ENCODE peak calls at places on chromosomes 12 and 14, in ten cellular contexts. N is neural progenitor cell, B is IMR-90, D is heart right ventricle, S is fibroblast of lung, X is breast epithelium, O is transverse colon, U is astrocyte, T is uterus, Z is ovary. J is an unnamed sample.

GRCh38 chr12:8156845-8157244 is at the start of gene ZNF705A:
- DNase-seq in N (no peak), B (peak; percentile 87), D (no peak), S (peak; percentile 35), X (no peak), O (no peak), U (peak; percentile 85), T (no peak), Z (no peak), J (peak; percentile 21)

GRCh38 chr12:52087961-52088820 is 8.7 kb downstream of the SMIM41 start:
- DNase-seq in N (no peak), B (no peak), D (no peak), S (no peak), X (peak; percentile 6), O (no peak), U (no peak), T (no peak), Z (no peak), J (no peak)

GRCh38 chr12:6703631-6704030 is 3.0 kb upstream of the PIANP start:
- DNase-seq in N (peak; percentile 66), B (peak; percentile 41), D (no peak), S (no peak), X (no peak), O (no peak), U (no peak), T (no peak), Z (no peak), J (no peak)

GRCh38 chr14:63174760-63175191 is 29.5 kb upstream of the RHOJ start:
- DNase-seq in N (peak; percentile 75), B (peak; percentile 76), D (no peak), S (peak; percentile 77), X (no peak), O (no peak), U (peak; percentile 98), T (peak; percentile 49), Z (no peak), J (peak; percentile 80)

GRCh38 chr12:49624919-49625577 is 1.7 kb downstream of the PRPF40B start:
- DNase-seq in N (no peak), B (peak; percentile 72), D (no peak), S (no peak), X (no peak), O (no peak), U (peak; percentile 56), T (no peak), Z (no peak), J (no peak)

GRCh38 chr12:39672976-39673375 is 53.4 kb upstream of the ABCD2 start:
- DNase-seq in N (no peak), B (no peak), D (no peak), S (no peak), X (no peak), O (no peak), U (no peak), T (no peak), Z (no peak), J (no peak)

GRCh38 chr12:84638811-84639368 is 273.7 kb downstream of the SLC6A15 start:
- DNase-seq in N (no peak), B (peak; percentile 36), D (no peak), S (peak; percentile 12), X (no peak), O (no peak), U (peak; percentile 9), T (no peak), Z (no peak), J (peak; percentile 17)

GRCh38 chr12:88753707-88754106 is 173.4 kb upstream of the KITLG start:
- DNase-seq in N (no peak), B (no peak), D (no peak), S (no peak), X (no peak), O (no peak), U (no peak), T (no peak), Z (no peak), J (no peak)

GRCh38 chr14:40252817-40253447 is 820.7 kb upstream of the FBXO33 start:
- DNase-seq in N (peak; percentile 14), B (no peak), D (no peak), S (no peak), X (no peak), O (no peak), U (no peak), T (no peak), Z (no peak), J (no peak)
- TF ChIP-seq CTCF in N (peak; percentile 47), B (no peak), D (no peak), S (no peak), X (no peak), O (no peak), U (no peak), T (no peak), Z (no peak), J (no peak)

GRCh38 chr12:53184828-53185227 is 4.1 kb upstream of the CSAD start:
- DNase-seq in N (no peak), B (no peak), D (no peak), S (no peak), X (no peak), O (no peak), U (no peak), T (no peak), Z (no peak), J (no peak)

GRCh38 chr12:53181935-53182334 is 1.2 kb upstream of the CSAD start:
- DNase-seq in N (no peak), B (no peak), D (no peak), S (no peak), X (no peak), O (no peak), U (no peak), T (no peak), Z (no peak), J (no peak)

GRCh38 chr12:53180931-53181645 is 363 bp upstream of the CSAD start:
- DNase-seq in N (peak; percentile 94), B (peak; percentile 71), D (peak; percentile 83), S (peak; percentile 77), X (peak; percentile 32), O (peak; percentile 75), U (peak; percentile 58), T (peak; percentile 70), Z (peak; percentile 78), J (peak; percentile 41)

GRCh38 chr12:53180270-53180930 is at the start of the genes CSAD and ZNF740:
- DNase-seq in N (peak; percentile 99), B (peak; percentile 97), D (peak; percentile 99), S (peak; percentile 97), X (peak; percentile 96), O (peak; percentile 98), U (peak; percentile 93), T (peak; percentile 97), Z (peak; percentile 98), J (peak; percentile 95)

DNA sequence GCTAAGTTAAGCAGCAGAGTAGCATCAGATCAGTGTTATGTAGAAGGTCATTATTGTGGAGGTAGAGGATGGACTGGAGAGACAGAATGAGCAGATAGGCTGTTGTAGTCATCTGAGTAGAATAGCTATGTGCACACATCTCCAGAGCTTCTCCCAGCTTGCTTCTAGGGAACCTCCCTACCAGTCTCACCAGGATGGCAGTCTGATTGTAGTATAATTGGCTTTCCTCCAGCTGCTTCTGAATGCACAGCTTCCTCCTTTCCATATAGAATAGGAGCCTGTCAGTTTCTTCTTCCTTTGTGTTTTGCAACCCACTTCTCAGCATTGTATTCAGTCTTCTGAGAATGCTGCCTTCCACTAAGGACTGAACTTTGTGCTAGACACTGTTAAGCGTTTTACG is 2.1 kb upstream of the CSAD start:
- DNase-seq in N (no peak), B (no peak), D (no peak), S (no peak), X (no peak), O (no peak), U (no peak), T (no peak), Z (no peak), J (no peak)
- H3K4me3 ChIP-seq in N (peak overlapping the region; percentile 78), B (peak overlapping the region; percentile 3), D (no peak overlapping the region), S (peak overlapping the region; percentile 80), X (peak overlapping the region; percentile 86), O (no peak overlapping the region), U (no peak overlapping the region), T (no peak overlapping the region), Z (no peak overlapping the region), J (no peak overlapping the region)

GRCh38 chr14:50792634-50793068 is 38.3 kb downstream of the NIN start:
- DNase-seq in N (no peak), B (no peak), D (no peak), S (no peak), X (no peak), O (no peak), U (no peak), T (no peak), Z (no peak), J (no peak)

GRCh38 chr14:50790568-50790967 is 40.4 kb downstream of the NIN start:
- DNase-seq in N (no peak), B (peak; percentile 70), D (no peak), S (no peak), X (no peak), O (no peak), U (peak; percentile 64), T (no peak), Z (no peak), J (no peak)

GRCh38 chr14:50791201-50791600 is 39.8 kb downstream of the NIN start:
- DNase-seq in N (no peak), B (no peak), D (no peak), S (no peak), X (no peak), O (no peak), U (no peak), T (no peak), Z (no peak), J (no peak)

GRCh38 chr14:50794063-50794645 is 36.8 kb downstream of the NIN start:
- DNase-seq in N (no peak), B (no peak), D (no peak), S (no peak), X (no peak), O (no peak), U (no peak), T (no peak), Z (no peak), J (no peak)

DNA sequence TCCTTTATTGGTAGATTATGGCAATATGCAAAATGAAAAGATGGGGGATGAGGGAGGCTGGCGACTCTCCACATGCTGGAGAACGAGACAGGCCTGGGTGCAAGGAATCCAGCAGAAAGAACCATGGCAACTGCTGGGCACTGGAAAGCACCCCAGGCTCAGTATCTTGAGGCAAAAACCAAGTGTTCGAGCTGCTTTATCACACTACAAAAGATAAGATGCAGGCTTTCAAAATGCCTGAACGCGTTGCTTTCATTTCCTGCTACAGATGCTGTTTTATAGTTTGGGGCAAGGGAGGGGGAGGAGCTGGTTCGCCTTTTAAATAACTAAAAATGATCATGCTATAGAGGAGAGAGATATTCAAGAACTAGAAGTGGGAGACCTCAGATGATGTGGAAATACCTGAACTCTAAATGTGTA is 38.9 kb downstream of the NIN start:
- DNase-seq in N (no peak), B (no peak), D (no peak), S (no peak), X (no peak), O (no peak), U (no peak), T (no peak), Z (no peak), J (no peak)
- H3K36me3 ChIP-seq in N (no peaks in the 10 kb centered on the region), B (peaks cover 9% of the 10 kb centered on the region), D (no peaks in the 10 kb centered on the region), S (peaks cover 8% of the 10 kb centered on the region), X (no peaks in the 10 kb centered on the region), O (no peaks in the 10 kb centered on the region), U (no peaks in the 10 kb centered on the region), T (no peaks in the 10 kb centered on the region), Z (no peaks in the 10 kb centered on the region), J (no peaks in the 10 kb centered on the region)

GRCh38 chr12:62930546-62931425 is 4.2 kb downstream of the PPM1H start:
- DNase-seq in N (no peak), B (peak; percentile 4), D (no peak), S (no peak), X (no peak), O (no peak), U (no peak), T (no peak), Z (no peak), J (no peak)

GRCh38 chr12:62933220-62933870 is 1.6 kb downstream of the PPM1H start:
- DNase-seq in N (peak; percentile 57), B (no peak), D (peak; percentile 45), S (no peak), X (no peak), O (peak; percentile 22), U (no peak), T (no peak), Z (peak; percentile 46), J (no peak)

GRCh38 chr12:62931481-62931880 is 3.5 kb downstream of the PPM1H start:
- DNase-seq in N (no peak), B (no peak), D (no peak), S (no peak), X (no peak), O (no peak), U (no peak), T (no peak), Z (no peak), J (no peak)

GRCh38 chr12:62934799-62935674 is at the start of gene PPM1H:
- DNase-seq in N (peak; percentile 93), B (peak; percentile 11), D (peak; percentile 79), S (peak; percentile 14), X (peak; percentile 33), O (peak; percentile 82), U (peak; percentile 12), T (peak; percentile 38), Z (peak; percentile 67), J (peak; percentile 29)

DNA sequence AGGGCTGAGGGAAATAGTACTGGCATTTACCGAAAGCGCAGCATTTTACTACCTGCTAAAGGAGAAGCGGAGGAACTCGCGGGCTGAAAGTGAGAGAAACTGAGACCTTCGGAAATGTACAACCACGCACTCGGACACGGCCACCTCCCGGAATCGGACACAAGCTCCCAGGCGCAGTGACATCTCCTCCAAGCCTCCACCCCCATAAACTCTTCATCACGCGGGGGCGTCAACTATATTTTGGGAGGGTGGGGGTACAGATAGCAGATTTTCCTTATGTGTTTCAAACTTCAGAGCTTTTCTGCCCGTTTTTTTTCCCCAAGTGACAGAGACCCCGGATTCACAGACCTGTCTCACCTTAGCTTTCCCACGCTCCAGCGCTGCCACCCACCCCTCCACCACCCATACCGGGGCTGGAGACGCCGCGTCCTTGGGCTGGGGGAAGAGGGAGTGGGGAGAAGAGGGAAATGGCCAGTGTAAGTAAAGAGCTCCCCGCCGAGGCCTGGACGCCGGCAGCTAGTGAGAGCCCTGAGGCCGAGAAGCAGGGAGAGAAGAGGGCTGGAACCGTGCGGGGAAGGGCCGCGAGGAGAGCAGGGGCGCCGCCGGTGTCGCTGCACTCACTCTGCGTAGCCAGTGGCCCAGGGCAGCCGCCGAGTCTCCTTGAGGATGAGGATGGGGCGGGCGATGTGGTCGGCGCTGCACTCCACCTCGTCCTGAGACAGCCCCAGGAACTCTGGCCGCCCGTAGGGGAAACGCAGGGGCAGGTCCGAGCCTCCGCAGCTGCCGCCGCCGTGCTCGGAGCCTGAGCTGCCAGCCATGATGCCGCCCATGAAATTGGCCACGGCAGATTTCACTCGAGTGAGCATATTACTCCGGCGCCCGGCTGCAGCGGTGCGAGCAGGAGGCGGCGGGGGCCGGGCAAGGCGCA is 815 bp downstream of the PPM1H start:
- DNase-seq in N (peak; percentile 65), B (peak; percentile 4), D (peak; percentile 54), S (peak; percentile 9), X (no peak), O (peak; percentile 35), U (peak; percentile 8), T (no peak), Z (peak; percentile 31), J (peak; percentile 15)
- TF ChIP-seq CTCF in N (peak; percentile 8), B (no peak), D (peak; percentile 27), S (no peak), X (no peak), O (no peak), U (no peak), T (no peak), Z (no peak), J (no peak)